ENCODE peak calls at places on chromosomes 13 and 19, in nine cellular contexts. H, I, L, O, G, M, R, C and B are unnamed samples.

GRCh38 chr19:27753622-27754021 is 1459.3 kb downstream of the UQCRFS1 start:
- DNase-seq in H (no peak), I (no peak), L (no peak), O (no peak), G (no peak), M (no peak), R (no peak), C (no peak), B (no peak)

GRCh38 chr13:42049454-42049780 is 969 bp downstream of the DGKH start:
- DNase-seq in H (no peak), I (no peak), L (no peak), O (no peak), G (peak), M (peak), R (no peak), C (no peak), B (no peak)

GRCh38 chr19:40219721-40220276 is 1.6 kb upstream of the TTC9B start:
- DNase-seq in H (peak), I (no peak), L (no peak), O (no peak), G (no peak), M (peak), R (no peak), C (peak), B (no peak)

GRCh38 chr13:28493740-28494536 is 990 bp downstream of the FLT1 start:
- DNase-seq in H (no peak), I (no peak), L (no peak), O (no peak), G (no peak), M (no peak), R (no peak), C (no peak), B (no peak)

GRCh38 chr13:24489721-24490120 is 22.9 kb downstream of the PARP4 start:
- DNase-seq in H (no peak), I (no peak), L (no peak), O (no peak), G (no peak), M (no peak), R (no peak), C (no peak), B (no peak)

GRCh38 chr19:49149652-49150105 is 5.5 kb downstream of the HRC start:
- DNase-seq in H (peak), I (peak), L (no peak), O (peak), G (no peak), M (no peak), R (no peak), C (peak), B (peak)

GRCh38 chr19:1130801-1131717 is 27.3 kb downstream of the GPX4 start:
- DNase-seq in H (no peak), I (no peak), L (no peak), O (no peak), G (no peak), M (peak), R (peak), C (peak), B (no peak)

GRCh38 chr19:37691881-37692504 is 27.6 kb downstream of the ZNF607 start:
- DNase-seq in H (peak), I (peak), L (peak), O (peak), G (peak), M (peak), R (peak), C (peak), B (peak)

GRCh38 chr19:58554494-58555368 is at the start of gene CHMP2A:
- DNase-seq in H (peak), I (peak), L (peak), O (no peak), G (peak), M (peak), R (peak), C (peak), B (no peak)